ENCODE peak calls at places on chromosome X, in seven cellular contexts. Y is A549, Z is HepG2, V is GM12878, L is sigmoid colon, F is stomach, P is tibial nerve. N is an unnamed sample.

GRCh38 chrX:24566233-24566632 is 80.9 kb downstream of the PCYT1B start:
- DNase-seq in Y (no peak), F (no peak), P (no peak), V (no peak), L (no peak), Z (no peak), N (no peak)

GRCh38 chrX:19886888-19887531 is 390 bp downstream of the SH3KBP1 start:
- DNase-seq in F (peak), Y (peak), P (no peak), Z (no peak), L (no peak), V (no peak), N (no peak)

GRCh38 chrX:45714864-45715263 is 514.2 kb upstream of the DIPK2B start:
- DNase-seq in Z (no peak), L (no peak), V (peak), Y (no peak), F (no peak), P (no peak), N (no peak)

GRCh38 chrX:12947545-12948235 is 27.2 kb upstream of the TMSB4X start:
- DNase-seq in P (no peak), Z (peak), Y (no peak), L (no peak), V (no peak), F (no peak), N (no peak)

GRCh38 chrX:28135378-28136047 is 154.3 kb upstream of the DCAF8L1 start:
- DNase-seq in Y (no peak), Z (no peak), F (no peak), P (no peak), L (no peak), V (no peak), N (no peak)

GRCh38 chrX:102599950-102600579 is 750 bp downstream of the ARMCX5 start:
- DNase-seq in Y (no peak), L (no peak), V (no peak), P (no peak), F (no peak), Z (no peak), N (no peak)

GRCh38 chrX:69028006-69028760 is 137.1 kb downstream of the PJA1 start:
- DNase-seq in F (no peak), L (no peak), V (peak), Z (no peak), Y (no peak), P (no peak), N (peak)

GRCh38 chrX:13008189-13008533 is 33.3 kb downstream of the TMSB4X start:
- DNase-seq in Z (no peak), L (no peak), F (no peak), Y (no peak), P (no peak), V (no peak), N (no peak)

DNA sequence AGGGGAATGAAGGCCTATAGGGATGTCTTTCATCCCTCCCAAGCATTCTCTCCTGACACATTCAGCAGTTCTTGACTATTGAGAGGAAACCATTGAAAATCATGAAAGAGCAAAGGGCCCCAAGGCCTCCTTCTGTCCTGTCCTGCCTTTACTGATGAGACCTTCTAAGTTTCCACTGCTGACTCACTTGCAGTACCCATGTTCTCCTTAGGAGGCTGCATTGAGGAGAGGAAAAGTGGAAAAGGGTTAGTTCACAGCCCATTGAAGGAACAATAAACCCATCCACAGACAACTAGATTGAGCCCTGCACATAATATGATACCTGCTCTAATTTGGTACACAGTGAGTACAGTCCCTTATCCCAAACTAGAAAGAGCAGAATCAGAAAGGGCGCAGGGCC is 115.1 kb upstream of the PNPLA4 start:
- DNase-seq in L (no peak), Y (peak), F (no peak), Z (peak), P (no peak), V (no peak), N (no peak)
- TF ChIP-seq CTCF in L (no peak), Y (no peak), F (no peak), Z (peak), P (no peak), V (peak), N (no peak)

GRCh38 chrX:71105638-71106037 is 902 bp downstream of the CXorf65 start:
- DNase-seq in L (no peak), Y (no peak), P (no peak), Z (no peak), V (no peak), F (no peak), N (no peak)

GRCh38 chrX:71102292-71102691 is 4.2 kb downstream of the CXorf65 start:
- DNase-seq in P (no peak), F (no peak), Z (no peak), Y (no peak), L (no peak), V (no peak), N (no peak)

GRCh38 chrX:71100581-71101505 is 5.2 kb downstream of the FOXO4 start:
- DNase-seq in P (no peak), F (no peak), V (no peak), Z (no peak), L (no peak), Y (no peak), N (no peak)

GRCh38 chrX:71106427-71106826 is at the start of gene CXorf65:
- DNase-seq in F (no peak), Y (no peak), Z (no peak), V (no peak), P (no peak), L (no peak), N (no peak)

GRCh38 chrX:71103110-71103983 is 3.2 kb downstream of the CXorf65 start:
- DNase-seq in Y (no peak), P (no peak), Z (no peak), F (peak), L (peak), V (no peak), N (no peak)
- TF ChIP-seq EP300 in Y (no peak), P (no peak), Z (no peak), F (no peak), L (no peak), V (peak), N (no peak)

DNA sequence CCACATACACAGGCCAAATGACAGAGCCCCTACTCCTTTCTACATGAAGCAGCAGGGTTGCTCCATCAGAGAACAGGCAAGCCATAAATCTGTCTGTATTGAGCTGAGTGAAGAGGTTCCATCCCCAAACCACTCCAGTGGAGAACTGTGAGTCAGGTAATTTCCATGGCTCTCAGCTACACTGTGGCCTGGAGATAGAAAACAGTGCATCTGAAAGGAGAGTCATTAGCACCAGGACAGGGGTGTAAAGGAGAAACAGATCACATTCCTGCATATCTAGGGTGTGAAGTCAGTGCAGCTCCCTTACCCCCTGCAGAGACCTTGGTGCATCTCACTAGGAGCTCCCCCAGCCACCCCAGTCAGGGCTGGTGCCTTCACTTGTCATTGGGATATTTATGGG is 314.7 kb downstream of the CHIC1 start:
- DNase-seq in F (no peak), L (no peak), P (no peak), Z (no peak), Y (no peak), V (no peak), N (no peak)
- H3K4me3 ChIP-seq in F (no peak), L (no peak), P (no peak), Z (no peak), Y (no peak), V (no peak), N (no peak)

GRCh38 chrX:136711147-136711546 is 63.2 kb downstream of the CD40LG start:
- DNase-seq in L (peak), Z (no peak), V (no peak), P (peak), Y (peak), F (peak), N (no peak)
- TF ChIP-seq CTCF in L (peak), Z (peak), V (peak), P (peak), Y (peak), F (peak), N (no peak)

GRCh38 chrX:48911407-48912182 is at the start of gene SLC35A2:
- DNase-seq in F (peak), P (peak), L (peak), Z (peak), V (no peak), Y (peak), N (no peak)
- TF ChIP-seq EP300 in F (no peak), P (peak), L (no peak), Z (no peak), V (no peak), Y (no peak), N (no peak)

GRCh38 chrX:86806786-86807185 is 658.5 kb downstream of the DACH2 start:
- DNase-seq in L (no peak), P (no peak), F (no peak), Y (no peak), Z (peak), V (no peak), N (no peak)
- H3K4me3 ChIP-seq in L (no peak), P (no peak), F (no peak), Y (no peak), Z (no peak), V (no peak), N (no peak)

GRCh38 chrX:66200050-66200664 is 36.1 kb downstream of the HEPH start:
- DNase-seq in P (no peak), F (no peak), Z (no peak), L (no peak), Y (no peak), V (peak), N (no peak)

GRCh38 chrX:66203114-66203513 is 39.1 kb downstream of the HEPH start:
- DNase-seq in L (no peak), Y (no peak), F (no peak), Z (no peak), V (no peak), P (no peak), N (no peak)

DNA sequence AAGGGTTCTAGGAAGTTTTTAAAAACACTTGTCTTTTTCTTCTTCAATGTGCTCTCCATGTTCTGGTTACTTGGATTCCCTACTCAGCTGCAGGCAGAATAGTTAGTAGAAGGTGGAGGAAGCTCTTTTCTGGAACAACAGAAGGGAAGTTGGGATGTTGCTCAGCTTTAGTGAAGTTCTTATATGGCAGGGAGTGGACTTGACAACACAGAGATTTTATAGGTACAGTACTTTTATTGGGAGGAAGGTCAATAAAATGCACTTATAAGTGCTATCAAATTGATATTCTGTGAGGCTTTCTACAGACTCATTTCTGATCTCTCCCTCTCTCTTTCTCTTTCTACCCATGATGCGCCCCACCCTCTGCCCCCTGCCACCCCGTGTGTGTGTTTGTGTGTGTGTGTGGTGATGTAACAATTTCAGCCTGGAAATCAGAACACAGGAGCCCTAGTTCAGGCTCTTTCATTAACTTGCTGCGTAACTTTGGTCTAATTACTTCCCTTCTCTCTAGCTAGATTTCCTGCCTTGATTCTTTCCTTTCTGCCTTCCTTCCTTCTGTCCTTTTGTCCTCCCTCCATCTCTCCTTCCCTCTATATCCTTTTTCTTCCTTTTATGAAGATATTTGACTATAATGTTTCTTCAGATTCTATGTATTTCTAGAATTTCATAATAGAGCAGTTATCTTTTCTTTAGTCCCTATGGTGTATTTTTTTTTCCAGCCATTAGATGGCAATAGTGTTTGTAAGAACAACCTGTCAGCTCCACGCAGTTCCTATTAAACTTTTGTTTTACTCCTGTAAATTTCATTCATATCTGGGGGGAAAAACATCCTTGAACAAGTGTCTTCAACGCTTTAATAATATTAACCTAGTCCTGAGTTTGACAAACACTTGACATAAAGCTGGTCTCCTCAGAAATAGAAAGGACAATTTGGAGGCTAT is 37.1 kb downstream of the HEPH start:
- DNase-seq in Y (no peak), F (no peak), V (no peak), P (no peak), Z (no peak), L (no peak), N (no peak)
- TF ChIP-seq CTCF in Y (no peak), F (no peak), V (peak), P (no peak), Z (no peak), L (no peak), N (no peak)

GRCh38 chrX:153927936-153928760 is 2.1 kb upstream of the ARHGAP4 start:
- DNase-seq in F (peak), L (peak), V (peak), Y (peak), P (peak), Z (peak), N (peak)
- TF ChIP-seq EP300 in F (no peak), L (no peak), V (no peak), Y (no peak), P (peak), Z (no peak), N (no peak)

N was measured in esophagus muscularis mucosa.